ENCODE peak calls at places on chromosomes 2 and 18, in four cellular contexts. E is HepG2, N is H1, M is GM12878. L is an unnamed sample.

GRCh38 chr2:118310016-118310877 is 222.0 kb downstream of the INSIG2 start:
- DNase-seq in E (no peak), M (no peak), N (peak; percentile 79), L (no peak)

GRCh38 chr18:75200071-75200470 is 8.9 kb downstream of the PTGR3 start:
- DNase-seq in E (no peak), N (no peak), M (no peak), L (no peak)

GRCh38 chr2:207419331-207419730 is 110.4 kb upstream of the CREB1 start:
- DNase-seq in N (no peak), E (no peak), M (no peak), L (no peak)

GRCh38 chr18:35045121-35045520 is 3.9 kb downstream of the MAPRE2 start:
- DNase-seq in N (no peak), M (no peak), E (no peak), L (no peak)

GRCh38 chr2:223998983-223999382 is 40.1 kb downstream of the SERPINE2 start:
- DNase-seq in N (no peak), E (no peak), M (no peak), L (no peak)

GRCh38 chr2:158586491-158586890 is 129.7 kb downstream of the PKP4 start:
- DNase-seq in E (peak; percentile 79), N (no peak), M (no peak), L (no peak)

GRCh38 chr2:56182420-56182819 is 1.4 kb upstream of the CCDC85A start:
- DNase-seq in N (no peak), E (no peak), M (no peak), L (peak; percentile 83)

GRCh38 chr2:239278941-239279365 is 121.9 kb downstream of the HDAC4 start:
- DNase-seq in N (no peak), M (no peak), E (no peak), L (no peak)

GRCh38 chr2:69214898-69215297 is 172.1 kb downstream of the GFPT1 start:
- DNase-seq in M (no peak), N (no peak), E (peak; percentile 46), L (no peak)

GRCh38 chr2:14778015-14778414 is 145.5 kb downstream of the LRATD1 start:
- DNase-seq in E (no peak), N (no peak), M (no peak), L (no peak)

GRCh38 chr2:217026570-217026969 is 166.7 kb upstream of the TNP1 start:
- DNase-seq in N (no peak), M (no peak), E (no peak), L (no peak)

GRCh38 chr2:54212456-54212855 is 43.6 kb downstream of the TSPYL6 start:
- DNase-seq in N (no peak), E (peak; percentile 71), M (no peak), L (no peak)

GRCh38 chr2:128590309-128591021 is 271.8 kb upstream of the HS6ST1 start:
- DNase-seq in E (no peak), M (no peak), N (no peak), L (no peak)

GRCh38 chr2:64786343-64787018 is 132.8 kb upstream of the SERTAD2 start:
- DNase-seq in E (no peak), M (no peak), N (no peak), L (no peak)

GRCh38 chr2:230898016-230898415 is 27.0 kb downstream of the GPR55 start:
- DNase-seq in N (no peak), M (no peak), E (no peak), L (no peak)

GRCh38 chr2:58720033-58720769 is 479.1 kb upstream of the FANCL start:
- DNase-seq in E (no peak), M (no peak), N (no peak), L (no peak)

GRCh38 chr2:146918280-146918679 is 926.5 kb upstream of the ACVR2A start:
- DNase-seq in E (no peak), N (no peak), M (no peak), L (no peak)

GRCh38 chr18:80009661-80010550 is 21.5 kb upstream of the TXNL4A start:
- DNase-seq in M (no peak), E (no peak), N (no peak), L (no peak)

GRCh38 chr2:105768961-105769452 is 24.3 kb downstream of the NCK2 start:
- DNase-seq in M (no peak), E (no peak), N (no peak), L (no peak)

GRCh38 chr18:22200611-22201225 is 31.3 kb downstream of the GATA6 start:
- DNase-seq in M (no peak), N (no peak), E (no peak), L (no peak)

GRCh38 chr2:44745922-44746321 is 195.6 kb upstream of the SIX3 start:
- DNase-seq in E (no peak), N (no peak), M (no peak), L (no peak)

GRCh38 chr2:160294339-160294803 is 94.3 kb upstream of the ITGB6 start:
- DNase-seq in M (no peak), E (no peak), N (no peak), L (no peak)

GRCh38 chr2:53498210-53498609 is 269.4 kb upstream of the CHAC2 start:
- DNase-seq in M (no peak), N (no peak), E (no peak), L (no peak)

GRCh38 chr2:113357071-113357470 is 78.3 kb upstream of the PAX8 start:
- DNase-seq in E (no peak), N (no peak), M (no peak), L (no peak)

GRCh38 chr2:30780776-30781330 is 26.4 kb downstream of the CAPN13 start:
- DNase-seq in M (no peak), E (no peak), N (peak; percentile 16), L (no peak)

DNA sequence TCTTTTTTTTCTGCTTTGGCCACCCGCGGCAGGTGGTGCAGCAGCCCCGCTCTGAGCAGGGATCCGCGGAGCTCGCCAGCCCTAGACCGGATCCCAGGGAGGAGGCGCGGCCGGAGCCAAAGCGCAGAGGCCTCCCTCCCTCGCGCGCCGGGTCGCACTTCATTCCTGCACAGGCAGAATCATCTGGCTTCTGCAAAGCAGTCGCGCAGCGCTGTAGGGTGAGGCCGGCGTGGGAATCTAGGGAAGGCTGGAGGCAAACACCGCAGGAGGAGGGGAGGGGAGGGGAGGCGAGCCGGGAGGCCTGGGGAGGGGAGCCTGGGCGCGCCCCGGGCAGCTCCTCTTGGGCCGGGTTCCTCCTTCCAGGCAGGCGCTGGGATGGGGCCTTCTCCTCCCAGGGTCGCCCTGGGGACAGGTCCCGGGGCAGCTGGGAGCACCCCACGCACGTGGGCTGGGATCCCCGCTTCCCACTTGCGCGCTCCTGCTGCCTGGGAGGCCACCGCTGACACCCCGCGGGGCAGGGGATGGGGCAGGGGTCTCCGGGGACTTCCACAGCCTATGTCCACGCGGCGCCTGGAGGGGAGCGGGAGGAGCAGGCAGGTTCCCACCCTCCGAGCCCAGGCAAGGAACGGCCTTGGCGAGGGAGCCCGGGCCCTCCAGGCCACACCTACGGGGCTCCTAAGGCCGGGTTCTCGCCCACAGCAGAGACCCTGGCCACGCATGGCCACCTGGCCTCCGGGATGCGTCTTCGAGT is 45.0 kb downstream of the MBP start:
- DNase-seq in M (no peak), N (peak; percentile 66), E (no peak), L (no peak)
- TF ChIP-seq ZNF274 in M (no peak), N (no peak), E (no peak), L (no peak)

GRCh38 chr2:85541262-85541661 is 2.3 kb downstream of the MAT2A start:
- DNase-seq in E (no peak), M (no peak), N (no peak), L (no peak)

GRCh38 chr2:85540131-85540587 is 1.2 kb downstream of the MAT2A start:
- DNase-seq in E (no peak), N (no peak), M (no peak), L (no peak)

GRCh38 chr2:85538507-85539360 is at the start of gene MAT2A:
- DNase-seq in E (peak; percentile 91), N (peak; percentile 99), M (peak; percentile 56), L (peak; percentile 94)

GRCh38 chr2:85537600-85538506 is 1.1 kb upstream of the MAT2A start:
- DNase-seq in N (peak; percentile 69), M (no peak), E (peak; percentile 78), L (peak; percentile 73)

DNA sequence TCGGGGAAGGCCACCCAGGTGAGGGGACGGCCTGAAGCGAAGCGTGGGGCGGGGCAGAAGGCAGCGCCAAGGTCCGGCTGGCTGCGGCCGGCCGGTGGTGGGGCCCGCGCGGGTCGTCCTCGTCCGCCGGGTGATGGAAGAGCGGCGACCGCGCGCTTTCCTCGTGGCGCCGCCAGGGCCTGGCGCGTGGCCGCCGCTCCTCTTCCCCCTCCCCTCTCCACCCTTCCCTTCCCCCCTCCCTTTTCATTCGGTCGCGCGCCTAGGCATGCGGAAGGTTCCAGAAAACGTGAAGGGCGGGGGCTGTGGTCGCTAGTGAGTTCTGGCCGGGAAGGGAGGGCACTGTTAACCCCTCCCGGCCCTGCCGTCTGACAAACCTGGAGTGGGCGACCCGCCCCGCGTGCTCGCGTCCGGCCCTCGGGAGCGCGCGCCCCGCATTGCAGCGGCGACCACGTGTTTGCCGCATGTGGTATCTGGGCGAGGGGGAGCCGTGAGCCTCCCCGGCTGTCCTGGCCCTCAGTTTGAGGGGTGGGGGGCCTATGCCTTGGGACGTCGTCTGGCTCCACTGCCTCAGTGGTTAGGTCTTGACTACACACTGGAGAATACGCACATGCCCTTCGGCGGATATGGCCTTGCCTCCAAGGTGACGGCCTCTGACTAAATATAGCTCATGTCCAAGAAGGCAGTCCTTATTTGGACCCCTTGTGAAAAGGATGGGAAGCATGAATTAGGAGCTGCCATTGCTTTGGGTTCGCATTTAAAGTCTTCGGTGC is 578 bp downstream of the MAT2A start:
- DNase-seq in E (peak; percentile 59), N (peak; percentile 62), M (peak; percentile 36), L (no peak)
- H3K4me1 ChIP-seq in E (peaks cover 44% of the 10 kb centered on the region), N (peaks cover 3% of the 10 kb centered on the region), M (no peaks in the 10 kb centered on the region), L (peaks cover 2% of the 10 kb centered on the region)

GRCh38 chr18:10661333-10661732 is 135.5 kb downstream of the NAPG start:
- DNase-seq in E (no peak), M (no peak), N (no peak), L (no peak)
- TF ChIP-seq SUZ12 in E (no peak), M (no peak), N (no peak), L (no peak)

GRCh38 chr2:127173073-127173472 is 47.0 kb downstream of the CYP27C1 start:
- DNase-seq in M (no peak), N (no peak), E (no peak), L (no peak)

GRCh38 chr2:127169066-127169660 is 50.9 kb downstream of the CYP27C1 start:
- DNase-seq in M (no peak), N (peak; percentile 23), E (no peak), L (no peak)

GRCh38 chr2:127172306-127172705 is 47.8 kb downstream of the CYP27C1 start:
- DNase-seq in E (no peak), N (no peak), M (no peak), L (no peak)

GRCh38 chr2:127170452-127171197 is 49.5 kb downstream of the CYP27C1 start:
- DNase-seq in E (no peak), M (no peak), N (no peak), L (no peak)

DNA sequence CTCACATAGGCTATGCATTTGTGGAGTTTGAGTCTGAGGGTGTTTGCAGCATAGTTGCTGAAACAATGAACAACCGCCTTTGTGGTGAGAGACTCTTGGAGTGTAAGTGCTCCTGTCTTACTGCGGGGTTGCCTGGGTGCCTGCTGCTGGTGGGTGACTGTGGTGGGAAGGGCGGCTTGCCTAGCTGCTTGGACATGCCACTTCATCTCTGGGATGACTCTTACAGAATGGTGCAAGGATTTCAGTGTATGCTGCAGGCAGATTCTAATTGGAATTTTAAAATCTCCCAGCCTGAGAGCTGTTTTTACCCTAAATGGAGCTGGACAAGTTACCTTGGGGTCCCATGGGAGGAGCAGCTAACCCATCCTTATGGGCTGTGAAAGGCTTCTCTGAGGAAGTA is 50.1 kb downstream of the CYP27C1 start:
- DNase-seq in E (no peak), M (no peak), N (peak; percentile 27), L (no peak)
- TF ChIP-seq ZNF274 in E (no peak), M (no peak), N (no peak), L (no peak)

GRCh38 chr18:62754026-62754425 is 38.7 kb downstream of the PHLPP1 start:
- DNase-seq in N (no peak), E (no peak), M (no peak), L (no peak)
- H3K4me1 ChIP-seq in N (peaks cover 4% of the 10 kb centered on the region), E (peaks cover 80% of the 10 kb centered on the region), M (no peaks in the 10 kb centered on the region), L (no peaks in the 10 kb centered on the region)

GRCh38 chr2:25306767-25307368 is 34.9 kb downstream of the DNMT3A start:
- DNase-seq in M (no peak), N (no peak), E (no peak), L (no peak)
- TF ChIP-seq SUZ12 in M (no peak), N (no peak), E (no peak), L (no peak)